ENCODE peak calls at places on chromosomes 13 and 19, in seven cellular contexts. O is naive thymus-derived CD8-positive, alpha-beta T cell; N is testis; P is gastrocnemius medialis; D is GM19239; V is GM13977; S is foreskin fibroblast. K is an unnamed sample.

GRCh38 chr19:8148410-8149231 is 771 bp downstream of the FBN3 start:
- DNase-seq in D (peak; percentile 8), V (no peak), S (no peak), P (no peak), N (no peak), O (no peak), K (no peak)

GRCh38 chr19:47122359-47123335 is 8.0 kb upstream of the SAE1 start:
- DNase-seq in N (no peak), D (no peak), O (no peak), P (no peak), S (peak; percentile 68), V (no peak), K (no peak)

GRCh38 chr13:75285310-75285709 is 196.7 kb downstream of the TBC1D4 start:
- DNase-seq in N (no peak), D (no peak), V (no peak), P (no peak), S (no peak), O (no peak), K (no peak)

GRCh38 chr13:51684076-51684475 is 99.8 kb downstream of the WDFY2 start:
- DNase-seq in D (no peak), S (peak; percentile 19), V (no peak), O (no peak), N (no peak), P (no peak), K (no peak)

GRCh38 chr19:17305517-17306284 is at the start of gene MRPL34:
- DNase-seq in P (peak; percentile 94), D (no peak), O (peak; percentile 92), S (peak; percentile 99), V (peak; percentile 93), N (peak; percentile 97), K (peak; percentile 91)

GRCh38 chr19:1811472-1811894 is 593 bp downstream of the ATP8B3 start:
- DNase-seq in S (peak; percentile 62), O (peak; percentile 29), D (no peak), P (peak; percentile 19), V (no peak), N (no peak), K (peak; percentile 57)

GRCh38 chr13:97074618-97075017 is 80.3 kb upstream of the OXGR1 start:
- DNase-seq in D (no peak), S (no peak), V (no peak), P (no peak), O (no peak), N (no peak), K (no peak)

GRCh38 chr19:31318790-31319189 is 30.4 kb downstream of the TSHZ3 start:
- DNase-seq in O (no peak), P (no peak), S (no peak), N (no peak), D (no peak), V (no peak), K (no peak)

GRCh38 chr13:85170372-85170771 is 628.8 kb downstream of the SLITRK6 start:
- DNase-seq in P (no peak), V (no peak), N (no peak), S (no peak), D (no peak), O (no peak), K (no peak)

K was measured in activated T-helper 9 cell treated with anti-CD3 and anti-CD28 coated beads, Interleukin-2, amount 50 U/mL, for 16 hours.